ENCODE peak calls at places on chromosome 1, in four cellular contexts. One of them, this sample, is unnamed.

GRCh38 chr1:226912587-226913176 is 27.4 kb upstream of the COQ8A start:
- DNase-seq in stimulated activated effector memory CD8-positive, alpha-beta T cell treated with anti-CD3 and anti-CD28 coated beads, Interleukin-12 subunit alpha, Interleukin-12 subunit beta, amount 100 ng/mL, for 72 hours: no peak
- DNase-seq in right cardiac atrium: peak
- DNase-seq in NCI-H1092: peak
- DNase-seq in this sample: peak

GRCh38 chr1:38047603-38048146 is 1.1 kb upstream of the POU3F1 start:
- DNase-seq in stimulated activated effector memory CD8-positive, alpha-beta T cell treated with anti-CD3 and anti-CD28 coated beads, Interleukin-12 subunit alpha, Interleukin-12 subunit beta, amount 100 ng/mL, for 72 hours: no peak
- DNase-seq in right cardiac atrium: no peak
- DNase-seq in NCI-H1092: no peak
- DNase-seq in this sample: peak

GRCh38 chr1:43270421-43271095 is 775 bp downstream of the TMEM125 start:
- DNase-seq in stimulated activated effector memory CD8-positive, alpha-beta T cell treated with anti-CD3 and anti-CD28 coated beads, Interleukin-12 subunit alpha, Interleukin-12 subunit beta, amount 100 ng/mL, for 72 hours: no peak
- DNase-seq in right cardiac atrium: peak
- DNase-seq in NCI-H1092: no peak
- DNase-seq in this sample: no peak

GRCh38 chr1:109786107-109786470 is 22.4 kb upstream of the EPS8L3 start:
- DNase-seq in stimulated activated effector memory CD8-positive, alpha-beta T cell treated with anti-CD3 and anti-CD28 coated beads, Interleukin-12 subunit alpha, Interleukin-12 subunit beta, amount 100 ng/mL, for 72 hours: no peak
- DNase-seq in right cardiac atrium: no peak
- DNase-seq in NCI-H1092: no peak
- DNase-seq in this sample: no peak

GRCh38 chr1:67834246-67834877 is 1.1 kb upstream of the GNG12 start:
- DNase-seq in stimulated activated effector memory CD8-positive, alpha-beta T cell treated with anti-CD3 and anti-CD28 coated beads, Interleukin-12 subunit alpha, Interleukin-12 subunit beta, amount 100 ng/mL, for 72 hours: no peak
- DNase-seq in right cardiac atrium: no peak
- DNase-seq in NCI-H1092: peak
- DNase-seq in this sample: no peak

GRCh38 chr1:109243221-109243620 is 6.1 kb upstream of the CELSR2 start:
- DNase-seq in stimulated activated effector memory CD8-positive, alpha-beta T cell treated with anti-CD3 and anti-CD28 coated beads, Interleukin-12 subunit alpha, Interleukin-12 subunit beta, amount 100 ng/mL, for 72 hours: no peak
- DNase-seq in right cardiac atrium: no peak
- DNase-seq in NCI-H1092: no peak
- DNase-seq in this sample: no peak

GRCh38 chr1:64010316-64010715 is 193.1 kb upstream of the UBE2U start:
- DNase-seq in stimulated activated effector memory CD8-positive, alpha-beta T cell treated with anti-CD3 and anti-CD28 coated beads, Interleukin-12 subunit alpha, Interleukin-12 subunit beta, amount 100 ng/mL, for 72 hours: no peak
- DNase-seq in right cardiac atrium: no peak
- DNase-seq in NCI-H1092: no peak
- DNase-seq in this sample: no peak

GRCh38 chr1:32219022-32219421 is 3.1 kb downstream of the TMEM234 start:
- DNase-seq in stimulated activated effector memory CD8-positive, alpha-beta T cell treated with anti-CD3 and anti-CD28 coated beads, Interleukin-12 subunit alpha, Interleukin-12 subunit beta, amount 100 ng/mL, for 72 hours: no peak
- DNase-seq in right cardiac atrium: no peak
- DNase-seq in NCI-H1092: no peak
- DNase-seq in this sample: no peak

GRCh38 chr1:108075055-108075454 is 110.1 kb upstream of the VAV3 start:
- DNase-seq in stimulated activated effector memory CD8-positive, alpha-beta T cell treated with anti-CD3 and anti-CD28 coated beads, Interleukin-12 subunit alpha, Interleukin-12 subunit beta, amount 100 ng/mL, for 72 hours: no peak
- DNase-seq in right cardiac atrium: no peak
- DNase-seq in NCI-H1092: no peak
- DNase-seq in this sample: no peak

GRCh38 chr1:188027613-188028012 is 1198.9 kb downstream of the PLA2G4A start:
- DNase-seq in stimulated activated effector memory CD8-positive, alpha-beta T cell treated with anti-CD3 and anti-CD28 coated beads, Interleukin-12 subunit alpha, Interleukin-12 subunit beta, amount 100 ng/mL, for 72 hours: no peak
- DNase-seq in right cardiac atrium: no peak
- DNase-seq in NCI-H1092: no peak
- DNase-seq in this sample: peak

GRCh38 chr1:219340796-219341195 is 167.1 kb downstream of the LYPLAL1 start:
- DNase-seq in stimulated activated effector memory CD8-positive, alpha-beta T cell treated with anti-CD3 and anti-CD28 coated beads, Interleukin-12 subunit alpha, Interleukin-12 subunit beta, amount 100 ng/mL, for 72 hours: no peak
- DNase-seq in right cardiac atrium: no peak
- DNase-seq in NCI-H1092: no peak
- DNase-seq in this sample: peak

GRCh38 chr1:33637846-33638440 is 165.5 kb downstream of the ZSCAN20 start:
- DNase-seq in stimulated activated effector memory CD8-positive, alpha-beta T cell treated with anti-CD3 and anti-CD28 coated beads, Interleukin-12 subunit alpha, Interleukin-12 subunit beta, amount 100 ng/mL, for 72 hours: no peak
- DNase-seq in right cardiac atrium: no peak
- DNase-seq in NCI-H1092: no peak
- DNase-seq in this sample: no peak

GRCh38 chr1:153527023-153527724 is 8.6 kb downstream of the S100A6 start:
- DNase-seq in stimulated activated effector memory CD8-positive, alpha-beta T cell treated with anti-CD3 and anti-CD28 coated beads, Interleukin-12 subunit alpha, Interleukin-12 subunit beta, amount 100 ng/mL, for 72 hours: no peak
- DNase-seq in right cardiac atrium: no peak
- DNase-seq in NCI-H1092: no peak
- DNase-seq in this sample: no peak

GRCh38 chr1:89610457-89610991 is 22.4 kb upstream of the LRRC8C start:
- DNase-seq in stimulated activated effector memory CD8-positive, alpha-beta T cell treated with anti-CD3 and anti-CD28 coated beads, Interleukin-12 subunit alpha, Interleukin-12 subunit beta, amount 100 ng/mL, for 72 hours: no peak
- DNase-seq in right cardiac atrium: peak
- DNase-seq in NCI-H1092: no peak
- DNase-seq in this sample: no peak

This sample was measured in fibroblast of pulmonary artery.